ENCODE peak calls at places on chromosome 13, in four cellular contexts. G, T, P and I are unnamed samples.

GRCh38 chr13:45728759-45729158 is 26.6 kb downstream of the CBY2 start:
- DNase-seq in G (no peak), P (no peak), T (peak; percentile 23), I (no peak)

GRCh38 chr13:49248433-49249002 is 793 bp downstream of the CDADC1 start:
- DNase-seq in T (peak; percentile 19), G (peak; percentile 6), P (no peak), I (no peak)

GRCh38 chr13:89845874-89846273 is 1501.6 kb upstream of the MIR17HG start:
- DNase-seq in P (no peak), G (no peak), T (no peak), I (no peak)

GRCh38 chr13:36979361-36980040 is 19.6 kb downstream of the ALG5 start:
- DNase-seq in T (no peak), G (no peak), P (no peak), I (no peak)

GRCh38 chr13:110367620-110368019 is 60.5 kb downstream of the COL4A2 start:
- DNase-seq in T (no peak), G (no peak), P (no peak), I (no peak)

GRCh38 chr13:113110048-113110851 is 4.7 kb downstream of the F7 start:
- DNase-seq in T (no peak), G (no peak), P (no peak), I (no peak)

GRCh38 chr13:85590231-85590931 is 208.8 kb downstream of the SLITRK6 start:
- DNase-seq in G (no peak), T (no peak), P (no peak), I (no peak)

GRCh38 chr13:33793726-33794125 is 24.2 kb upstream of the RFC3 start:
- DNase-seq in G (no peak), P (no peak), T (no peak), I (no peak)

GRCh38 chr13:39167018-39167417 is 128.8 kb downstream of the NHLRC3 start:
- DNase-seq in P (no peak), T (no peak), G (no peak), I (no peak)

GRCh38 chr13:92843549-92843948 is 383.1 kb upstream of the GPC6 start:
- DNase-seq in T (peak; percentile 15), P (no peak), G (no peak), I (no peak)

GRCh38 chr13:110757296-110757695 is 43.8 kb downstream of the ING1 start:
- DNase-seq in T (no peak), P (no peak), G (no peak), I (no peak)

GRCh38 chr13:101751488-101751887 is 299.0 kb downstream of the ITGBL1 start:
- DNase-seq in P (no peak), T (peak; percentile 59), G (peak; percentile 61), I (no peak)

GRCh38 chr13:35769812-35770211 is 293.3 kb upstream of the MAB21L1 start:
- DNase-seq in G (no peak), P (no peak), T (no peak), I (no peak)